ENCODE peak calls at places on chromosomes 6 and 20, in four cellular contexts. M is upper lobe of right lung, G is transverse colon, D is HepG2. L is an unnamed sample.

GRCh38 chr6:105992315-105992961 is 93.7 kb upstream of the PRDM1 start:
- DNase-seq in M (peak; percentile 92), G (peak; percentile 92), D (peak; percentile 39), L (peak; percentile 86)

GRCh38 chr20:53557157-53557556 is 36.5 kb downstream of the ZNF217 start:
- DNase-seq in D (no peak), M (no peak), G (no peak), L (no peak)

GRCh38 chr6:100246206-100246605 is 218.5 kb downstream of the SIM1 start:
- DNase-seq in M (no peak), G (no peak), D (no peak), L (no peak)

GRCh38 chr6:71404145-71404966 is 115.7 kb downstream of the OGFRL1 start:
- DNase-seq in D (peak; percentile 79), G (no peak), M (no peak), L (no peak)

GRCh38 chr6:73579389-73579788 is 58.6 kb upstream of the EEF1A1 start:
- DNase-seq in D (no peak), M (no peak), G (no peak), L (peak; percentile 17)

GRCh38 chr20:35952480-35953410 is 1.6 kb downstream of the SCAND1 start:
- DNase-seq in D (peak; percentile 66), M (no peak), G (no peak), L (no peak)

GRCh38 chr6:87066449-87067288 is 28.2 kb downstream of the CGA start:
- DNase-seq in M (no peak), D (peak; percentile 51), G (peak; percentile 42), L (peak; percentile 31)

GRCh38 chr20:31707994-31708744 is 14.5 kb downstream of the BCL2L1 start:
- DNase-seq in D (no peak), G (peak; percentile 83), M (peak; percentile 67), L (peak; percentile 66)

GRCh38 chr6:163585932-163586437 is 171.5 kb downstream of the QKI start:
- DNase-seq in G (no peak), M (no peak), D (no peak), L (no peak)

GRCh38 chr20:44651507-44652373 is at the start of gene ADA:
- DNase-seq in M (peak; percentile 84), G (peak; percentile 79), D (peak; percentile 47), L (peak; percentile 52)

GRCh38 chr6:39156763-39157162 is 41.8 kb upstream of the SAYSD1 start:
- DNase-seq in D (no peak), M (no peak), G (no peak), L (no peak)

GRCh38 chr6:88165877-88166492 is at the start of gene CNR1:
- DNase-seq in M (peak; percentile 92), G (peak; percentile 84), D (no peak), L (peak; percentile 45)

GRCh38 chr20:35953411-35954199 is 697 bp downstream of the SCAND1 start:
- DNase-seq in D (no peak), G (peak; percentile 60), M (peak; percentile 82), L (peak; percentile 46)

GRCh38 chr6:151078655-151079054 is 161.1 kb upstream of the AKAP12 start:
- DNase-seq in D (no peak), G (no peak), M (no peak), L (no peak)

GRCh38 chr6:108175592-108176279 is 9.9 kb downstream of the NR2E1 start:
- DNase-seq in G (no peak), M (peak; percentile 69), D (no peak), L (no peak)

GRCh38 chr6:153485072-153485471 is 354.0 kb upstream of the RGS17 start:
- DNase-seq in M (no peak), D (no peak), G (no peak), L (no peak)

GRCh38 chr6:161264181-161264580 is 9.7 kb downstream of the AGPAT4 start:
- DNase-seq in M (no peak), G (no peak), D (no peak), L (no peak)

GRCh38 chr6:34346175-34347119 is 46.0 kb downstream of the NUDT3 start:
- DNase-seq in M (no peak), G (no peak), D (no peak), L (no peak)

GRCh38 chr6:33860706-33861474 is 57.1 kb upstream of the MLN start:
- DNase-seq in G (peak; percentile 15), D (no peak), M (no peak), L (peak; percentile 38)

GRCh38 chr6:166625356-166625755 is 1.7 kb downstream of the RPS6KA2 start:
- DNase-seq in G (no peak), D (no peak), M (no peak), L (peak; percentile 62)

GRCh38 chr20:47127986-47128385 is 228.5 kb downstream of the ZMYND8 start:
- DNase-seq in M (no peak), G (no peak), D (no peak), L (no peak)

GRCh38 chr20:25579081-25579770 is 6.1 kb downstream of the NINL start:
- DNase-seq in D (peak; percentile 87), G (no peak), M (no peak), L (peak; percentile 33)

GRCh38 chr6:27303613-27304272 is 8.3 kb downstream of the POM121L2 start:
- DNase-seq in M (no peak), G (no peak), D (no peak), L (no peak)
- H3K27ac ChIP-seq in M (no peak overlapping the region), G (no peak overlapping the region), D (no peak overlapping the region), L (no peak overlapping the region)

GRCh38 chr6:112252571-112253504 is 1.5 kb downstream of the LAMA4 start:
- DNase-seq in D (no peak), M (no peak), G (no peak), L (no peak)

GRCh38 chr6:112245511-112246203 is 8.7 kb downstream of the LAMA4 start:
- DNase-seq in G (no peak), M (no peak), D (no peak), L (no peak)

GRCh38 chr6:112251170-112251945 is 3.0 kb downstream of the LAMA4 start:
- DNase-seq in M (no peak), G (peak; percentile 36), D (no peak), L (peak; percentile 31)

GRCh38 chr6:112247275-112247674 is 7.1 kb downstream of the LAMA4 start:
- DNase-seq in M (no peak), G (no peak), D (no peak), L (no peak)

GRCh38 chr6:112249489-112249888 is 4.9 kb downstream of the LAMA4 start:
- DNase-seq in G (no peak), M (no peak), D (no peak), L (no peak)
- H3K4me1 ChIP-seq in G (peaks cover 15% of the 10 kb centered on the region), M (peaks cover 4% of the 10 kb centered on the region), D (no peaks in the 10 kb centered on the region), L (peaks cover 4% of the 10 kb centered on the region)

GRCh38 chr20:22768779-22769178 is 184.4 kb upstream of the FOXA2 start:
- DNase-seq in M (no peak), G (no peak), D (no peak), L (no peak)

GRCh38 chr20:22771706-22772105 is 187.3 kb upstream of the FOXA2 start:
- DNase-seq in M (no peak), G (no peak), D (no peak), L (no peak)

GRCh38 chr20:22773326-22773725 is 189.0 kb upstream of the FOXA2 start:
- DNase-seq in M (no peak), G (no peak), D (no peak), L (no peak)

GRCh38 chr20:22768266-22768665 is 183.9 kb upstream of the FOXA2 start:
- DNase-seq in G (no peak), D (no peak), M (no peak), L (no peak)

DNA sequence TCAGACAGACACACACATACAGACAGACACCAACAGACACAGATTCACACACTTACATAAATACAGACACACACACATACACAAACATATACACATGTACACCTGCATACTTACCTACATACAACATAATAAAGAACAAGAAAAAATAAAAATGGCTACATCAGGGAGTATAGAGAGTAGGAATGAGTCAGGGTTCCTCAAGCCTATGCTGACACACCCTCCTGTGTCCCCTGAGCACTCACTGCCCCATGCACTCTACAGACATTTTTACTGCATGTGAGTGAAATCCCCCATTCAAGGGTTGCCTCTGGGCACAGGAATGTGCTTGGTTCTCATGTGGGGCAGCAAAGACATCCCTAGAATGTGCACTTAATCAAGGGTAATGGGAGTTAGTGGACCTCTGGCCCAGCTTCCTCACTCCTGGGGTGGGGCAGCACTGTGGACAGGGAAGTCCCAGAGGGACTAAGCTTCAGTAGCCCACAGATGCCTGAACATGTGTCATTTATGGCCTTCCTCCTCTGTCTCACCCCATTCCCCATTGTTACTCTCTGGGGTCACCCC is 185.9 kb upstream of the FOXA2 start:
- DNase-seq in M (no peak), D (no peak), G (no peak), L (no peak)
- H3K4me3 ChIP-seq in M (no peak overlapping the region), D (no peak overlapping the region), G (no peak overlapping the region), L (no peak overlapping the region)

GRCh38 chr20:33826270-33826897 is 15.2 kb downstream of the CHMP4B start:
- DNase-seq in M (no peak), G (no peak), D (peak; percentile 88), L (no peak)
- H3K27ac ChIP-seq in M (no peak overlapping the region), G (peak overlapping the region; percentile 77), D (peak overlapping the region; percentile 49), L (peak overlapping the region; percentile 77)

GRCh38 chr20:48295445-48295903 is 510.2 kb upstream of the SULF2 start:
- DNase-seq in D (peak; percentile 94), G (no peak), M (no peak), L (peak; percentile 51)

GRCh38 chr20:48294196-48294595 is 508.9 kb upstream of the SULF2 start:
- DNase-seq in G (no peak), M (no peak), D (no peak), L (no peak)

GRCh38 chr20:48298424-48298823 is 513.1 kb upstream of the SULF2 start:
- DNase-seq in M (no peak), G (no peak), D (no peak), L (no peak)

GRCh38 chr20:48294942-48295341 is 509.7 kb upstream of the SULF2 start:
- DNase-seq in G (no peak), M (no peak), D (no peak), L (no peak)

GRCh38 chr20:48295966-48296421 is 510.7 kb upstream of the SULF2 start:
- DNase-seq in M (no peak), D (peak; percentile 41), G (no peak), L (no peak)
- H3K4me1 ChIP-seq in M (peaks cover 19% of the 10 kb centered on the region), D (peaks cover 34% of the 10 kb centered on the region), G (peaks cover 14% of the 10 kb centered on the region), L (peaks cover 3% of the 10 kb centered on the region)

GRCh38 chr6:141464490-141464889 is 668.2 kb upstream of the GJE1 start:
- DNase-seq in G (no peak), M (no peak), D (no peak), L (no peak)

GRCh38 chr6:141467041-141467440 is 665.7 kb upstream of the GJE1 start:
- DNase-seq in D (no peak), G (no peak), M (no peak), L (no peak)

GRCh38 chr6:141460743-141461484 is 671.8 kb upstream of the GJE1 start:
- DNase-seq in D (no peak), G (no peak), M (no peak), L (no peak)

GRCh38 chr6:141467881-141468280 is 664.8 kb upstream of the GJE1 start:
- DNase-seq in D (no peak), G (no peak), M (no peak), L (no peak)

GRCh38 chr6:141463237-141463977 is 669.3 kb upstream of the GJE1 start:
- DNase-seq in G (no peak), M (no peak), D (no peak), L (no peak)
- H3K4me3 ChIP-seq in G (no peak overlapping the region), M (no peak overlapping the region), D (no peak overlapping the region), L (no peak overlapping the region)

DNA sequence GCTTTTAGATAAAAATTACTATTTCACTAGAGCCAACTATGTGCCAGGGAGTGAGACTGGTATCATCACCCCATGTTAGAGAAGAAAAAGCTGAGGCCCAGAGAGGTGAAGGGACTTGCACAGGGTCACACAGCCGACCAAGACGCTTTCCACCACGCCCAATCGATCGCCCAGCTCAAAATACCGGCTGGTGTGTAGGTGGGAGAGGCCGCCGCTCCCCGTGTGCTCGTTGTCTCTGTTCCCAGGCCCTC is 253 bp upstream of the SNPH start:
- DNase-seq in M (no peak), G (no peak), D (no peak), L (no peak)
- H3K27ac ChIP-seq in M (no peak overlapping the region), G (peak overlapping the region; percentile 74), D (no peak overlapping the region), L (peak overlapping the region; percentile 65)

L was measured in thyroid gland.